ENCODE peak calls at places on chromosomes 11 and 22, in seven cellular contexts. One of them, this sample, is unnamed.

GRCh38 chr22:50739894-50740293 is 1.9 kb downstream of the ACR start:
- DNase-seq in bronchial epithelial cell: no peak
- DNase-seq in GM20000: no peak
- DNase-seq in nephron progenitor cell: no peak
- DNase-seq in spleen: peak
- DNase-seq in astrocyte: no peak
- DNase-seq in HepG2: no peak
- DNase-seq in this sample: no peak

GRCh38 chr11:1968454-1968995 is 21.4 kb downstream of the MRPL23 start:
- DNase-seq in bronchial epithelial cell: no peak
- DNase-seq in nephron progenitor cell: no peak
- DNase-seq in HepG2: no peak
- DNase-seq in astrocyte: no peak
- DNase-seq in spleen: peak
- DNase-seq in GM20000: no peak
- DNase-seq in this sample: no peak

GRCh38 chr11:87437844-87438223 is 400.1 kb downstream of the TMEM135 start:
- DNase-seq in astrocyte: peak
- DNase-seq in GM20000: no peak
- DNase-seq in bronchial epithelial cell: peak
- DNase-seq in spleen: no peak
- DNase-seq in HepG2: no peak
- DNase-seq in nephron progenitor cell: no peak
- DNase-seq in this sample: peak

GRCh38 chr11:35142481-35143207 is 3.7 kb downstream of the CD44 start:
- DNase-seq in HepG2: peak
- DNase-seq in astrocyte: peak
- DNase-seq in GM20000: peak
- DNase-seq in bronchial epithelial cell: peak
- DNase-seq in spleen: no peak
- DNase-seq in nephron progenitor cell: no peak
- DNase-seq in this sample: peak

GRCh38 chr11:107043242-107043991 is 25.1 kb upstream of the GUCY1A2 start:
- DNase-seq in astrocyte: peak
- DNase-seq in nephron progenitor cell: no peak
- DNase-seq in GM20000: peak
- DNase-seq in bronchial epithelial cell: peak
- DNase-seq in spleen: no peak
- DNase-seq in HepG2: no peak
- DNase-seq in this sample: peak

GRCh38 chr11:102940714-102941588 is 14.6 kb downstream of the MMP13 start:
- DNase-seq in spleen: no peak
- DNase-seq in astrocyte: peak
- DNase-seq in nephron progenitor cell: peak
- DNase-seq in bronchial epithelial cell: peak
- DNase-seq in GM20000: peak
- DNase-seq in HepG2: peak
- DNase-seq in this sample: peak

GRCh38 chr22:47143249-47143938 is 380.9 kb downstream of the TBC1D22A start:
- DNase-seq in GM20000: no peak
- DNase-seq in bronchial epithelial cell: no peak
- DNase-seq in nephron progenitor cell: no peak
- DNase-seq in HepG2: no peak
- DNase-seq in astrocyte: no peak
- DNase-seq in spleen: no peak
- DNase-seq in this sample: no peak

GRCh38 chr11:30561691-30562412 is 24.3 kb downstream of the MPPED2 start:
- DNase-seq in HepG2: no peak
- DNase-seq in astrocyte: peak
- DNase-seq in bronchial epithelial cell: no peak
- DNase-seq in spleen: no peak
- DNase-seq in GM20000: no peak
- DNase-seq in nephron progenitor cell: no peak
- DNase-seq in this sample: no peak

GRCh38 chr11:75639752-75640151 is 29.1 kb downstream of the MAP6 start:
- DNase-seq in GM20000: no peak
- DNase-seq in nephron progenitor cell: peak
- DNase-seq in spleen: peak
- DNase-seq in bronchial epithelial cell: no peak
- DNase-seq in HepG2: no peak
- DNase-seq in astrocyte: peak
- DNase-seq in this sample: peak

GRCh38 chr11:38530226-38530625 is 1932.2 kb upstream of the RAG2 start:
- DNase-seq in bronchial epithelial cell: no peak
- DNase-seq in GM20000: no peak
- DNase-seq in astrocyte: peak
- DNase-seq in nephron progenitor cell: no peak
- DNase-seq in spleen: no peak
- DNase-seq in HepG2: no peak
- DNase-seq in this sample: no peak

GRCh38 chr22:46758867-46759290 is 3.6 kb upstream of the TBC1D22A start:
- DNase-seq in HepG2: peak
- DNase-seq in nephron progenitor cell: peak
- DNase-seq in spleen: peak
- DNase-seq in astrocyte: peak
- DNase-seq in bronchial epithelial cell: peak
- DNase-seq in GM20000: peak
- DNase-seq in this sample: peak

GRCh38 chr11:27545946-27546345 is 39.4 kb upstream of the LIN7C start:
- DNase-seq in astrocyte: no peak
- DNase-seq in spleen: no peak
- DNase-seq in GM20000: no peak
- DNase-seq in HepG2: no peak
- DNase-seq in bronchial epithelial cell: no peak
- DNase-seq in nephron progenitor cell: no peak
- DNase-seq in this sample: no peak

GRCh38 chr22:21074092-21074715 is 28.5 kb downstream of the LRRC74B start:
- DNase-seq in HepG2: no peak
- DNase-seq in nephron progenitor cell: no peak
- DNase-seq in spleen: no peak
- DNase-seq in astrocyte: peak
- DNase-seq in GM20000: no peak
- DNase-seq in bronchial epithelial cell: peak
- DNase-seq in this sample: peak

GRCh38 chr11:133134561-133135173 is 397.6 kb downstream of the OPCML start:
- DNase-seq in astrocyte: peak
- DNase-seq in nephron progenitor cell: peak
- DNase-seq in spleen: no peak
- DNase-seq in HepG2: peak
- DNase-seq in bronchial epithelial cell: peak
- DNase-seq in GM20000: peak
- DNase-seq in this sample: no peak

GRCh38 chr11:20034941-20035340 is 125.3 kb downstream of the DBX1 start:
- DNase-seq in GM20000: no peak
- DNase-seq in HepG2: no peak
- DNase-seq in bronchial epithelial cell: no peak
- DNase-seq in spleen: no peak
- DNase-seq in nephron progenitor cell: no peak
- DNase-seq in astrocyte: no peak
- DNase-seq in this sample: no peak

GRCh38 chr11:15941206-15941770 is 415.1 kb downstream of the SOX6 start:
- DNase-seq in GM20000: peak
- DNase-seq in nephron progenitor cell: peak
- DNase-seq in HepG2: no peak
- DNase-seq in astrocyte: peak
- DNase-seq in spleen: peak
- DNase-seq in bronchial epithelial cell: no peak
- DNase-seq in this sample: peak

GRCh38 chr11:86390499-86390898 is 15.8 kb downstream of the CCDC81 start:
- DNase-seq in HepG2: no peak
- DNase-seq in bronchial epithelial cell: no peak
- DNase-seq in spleen: no peak
- DNase-seq in astrocyte: no peak
- DNase-seq in nephron progenitor cell: no peak
- DNase-seq in GM20000: no peak
- DNase-seq in this sample: no peak

GRCh38 chr22:48323746-48324145 is 1503.9 kb downstream of the BRD1 start:
- DNase-seq in bronchial epithelial cell: no peak
- DNase-seq in astrocyte: no peak
- DNase-seq in HepG2: no peak
- DNase-seq in nephron progenitor cell: no peak
- DNase-seq in GM20000: no peak
- DNase-seq in spleen: peak
- DNase-seq in this sample: no peak

GRCh38 chr11:35458846-35459245 is 39.5 kb upstream of the SLC1A2 start:
- DNase-seq in bronchial epithelial cell: no peak
- DNase-seq in GM20000: no peak
- DNase-seq in astrocyte: peak
- DNase-seq in HepG2: no peak
- DNase-seq in nephron progenitor cell: no peak
- DNase-seq in spleen: no peak
- DNase-seq in this sample: no peak

GRCh38 chr22:20408891-20409290 is 14.9 kb downstream of the ZNF74 start:
- DNase-seq in astrocyte: no peak
- DNase-seq in HepG2: no peak
- DNase-seq in GM20000: no peak
- DNase-seq in bronchial epithelial cell: no peak
- DNase-seq in nephron progenitor cell: no peak
- DNase-seq in spleen: peak
- DNase-seq in this sample: no peak

GRCh38 chr11:3969613-3970012 is 114.1 kb downstream of the STIM1 start:
- DNase-seq in astrocyte: no peak
- DNase-seq in HepG2: no peak
- DNase-seq in nephron progenitor cell: no peak
- DNase-seq in spleen: no peak
- DNase-seq in GM20000: no peak
- DNase-seq in bronchial epithelial cell: no peak
- DNase-seq in this sample: no peak

GRCh38 chr11:106956887-106957505 is 61.3 kb downstream of the GUCY1A2 start:
- DNase-seq in spleen: no peak
- DNase-seq in bronchial epithelial cell: no peak
- DNase-seq in HepG2: no peak
- DNase-seq in astrocyte: no peak
- DNase-seq in GM20000: no peak
- DNase-seq in nephron progenitor cell: peak
- DNase-seq in this sample: no peak

GRCh38 chr11:72111803-72112540 is 523 bp downstream of the ANAPC15 start:
- DNase-seq in GM20000: peak
- DNase-seq in nephron progenitor cell: peak
- DNase-seq in spleen: peak
- DNase-seq in HepG2: peak
- DNase-seq in bronchial epithelial cell: peak
- DNase-seq in astrocyte: peak
- DNase-seq in this sample: peak
- TF ChIP-seq CTCF in GM20000: no peak
- TF ChIP-seq CTCF in nephron progenitor cell: no peak
- TF ChIP-seq CTCF in spleen: no peak
- TF ChIP-seq CTCF in HepG2: no peak
- TF ChIP-seq CTCF in bronchial epithelial cell: no peak
- TF ChIP-seq CTCF in astrocyte: no peak
- TF ChIP-seq CTCF in this sample: no peak

GRCh38 chr11:117931331-117931950 is 2.2 kb upstream of the TMPRSS13 start:
- DNase-seq in spleen: peak
- DNase-seq in GM20000: no peak
- DNase-seq in HepG2: no peak
- DNase-seq in bronchial epithelial cell: no peak
- DNase-seq in astrocyte: no peak
- DNase-seq in nephron progenitor cell: no peak
- DNase-seq in this sample: no peak
- TF ChIP-seq CTCF in spleen: no peak
- TF ChIP-seq CTCF in GM20000: no peak
- TF ChIP-seq CTCF in HepG2: no peak
- TF ChIP-seq CTCF in bronchial epithelial cell: no peak
- TF ChIP-seq CTCF in astrocyte: no peak
- TF ChIP-seq CTCF in nephron progenitor cell: no peak
- TF ChIP-seq CTCF in this sample: no peak

DNA sequence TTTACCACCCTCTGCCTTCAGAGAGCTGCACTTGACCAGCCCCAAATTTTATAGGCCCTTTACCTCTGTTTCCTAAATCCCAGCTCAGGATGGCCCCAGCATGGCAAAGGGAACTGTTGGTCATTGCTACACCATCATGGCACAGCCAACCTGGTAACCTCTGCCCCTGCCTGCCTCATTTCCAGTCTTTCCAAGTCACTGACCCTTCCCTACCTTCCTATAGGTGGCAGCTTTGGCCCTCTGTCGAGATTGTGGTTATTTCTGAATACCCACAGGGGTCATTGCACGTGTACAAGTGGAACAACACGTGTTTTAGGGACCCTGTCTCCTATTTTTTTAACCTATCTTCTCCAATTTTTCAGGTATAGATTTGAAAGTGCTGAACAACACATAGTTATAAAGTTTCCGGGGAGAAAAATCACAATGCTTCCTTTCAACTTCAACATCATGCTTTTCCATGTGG is 2.8 kb downstream of the GALNT18 start:
- DNase-seq in HepG2: peak
- DNase-seq in astrocyte: no peak
- DNase-seq in spleen: no peak
- DNase-seq in GM20000: no peak
- DNase-seq in nephron progenitor cell: no peak
- DNase-seq in bronchial epithelial cell: no peak
- DNase-seq in this sample: no peak
- TF ChIP-seq CTCF in HepG2: no peak
- TF ChIP-seq CTCF in astrocyte: no peak
- TF ChIP-seq CTCF in spleen: no peak
- TF ChIP-seq CTCF in GM20000: no peak
- TF ChIP-seq CTCF in nephron progenitor cell: no peak
- TF ChIP-seq CTCF in bronchial epithelial cell: peak
- TF ChIP-seq CTCF in this sample: peak

GRCh38 chr11:10891321-10891720 is 33.5 kb upstream of the ZBED5 start:
- DNase-seq in nephron progenitor cell: no peak
- DNase-seq in bronchial epithelial cell: no peak
- DNase-seq in spleen: no peak
- DNase-seq in astrocyte: no peak
- DNase-seq in GM20000: no peak
- DNase-seq in HepG2: no peak
- DNase-seq in this sample: no peak

GRCh38 chr11:10893713-10894112 is 35.9 kb upstream of the ZBED5 start:
- DNase-seq in nephron progenitor cell: no peak
- DNase-seq in HepG2: peak
- DNase-seq in astrocyte: peak
- DNase-seq in GM20000: no peak
- DNase-seq in spleen: no peak
- DNase-seq in bronchial epithelial cell: peak
- DNase-seq in this sample: peak

GRCh38 chr11:10894666-10895065 is 36.8 kb upstream of the ZBED5 start:
- DNase-seq in spleen: no peak
- DNase-seq in bronchial epithelial cell: no peak
- DNase-seq in astrocyte: no peak
- DNase-seq in GM20000: no peak
- DNase-seq in HepG2: no peak
- DNase-seq in nephron progenitor cell: no peak
- DNase-seq in this sample: no peak

GRCh38 chr11:10895285-10895684 is 37.4 kb upstream of the ZBED5 start:
- DNase-seq in astrocyte: no peak
- DNase-seq in nephron progenitor cell: no peak
- DNase-seq in bronchial epithelial cell: no peak
- DNase-seq in spleen: no peak
- DNase-seq in GM20000: no peak
- DNase-seq in HepG2: no peak
- DNase-seq in this sample: no peak

GRCh38 chr11:10892250-10892649 is 34.4 kb upstream of the ZBED5 start:
- DNase-seq in spleen: no peak
- DNase-seq in nephron progenitor cell: no peak
- DNase-seq in HepG2: no peak
- DNase-seq in GM20000: no peak
- DNase-seq in astrocyte: no peak
- DNase-seq in bronchial epithelial cell: no peak
- DNase-seq in this sample: no peak
- TF ChIP-seq CTCF in spleen: no peak
- TF ChIP-seq CTCF in nephron progenitor cell: no peak
- TF ChIP-seq CTCF in HepG2: no peak
- TF ChIP-seq CTCF in GM20000: no peak
- TF ChIP-seq CTCF in astrocyte: no peak
- TF ChIP-seq CTCF in bronchial epithelial cell: no peak
- TF ChIP-seq CTCF in this sample: no peak